ENCODE peak calls at places on chromosomes 5 and 9, in four cellular contexts. Q is cerebellar nuclear complex; C is NCI-H2171; B is activated CD4-positive, alpha-beta T cell treated with anti-CD3 and anti-CD28 coated beads for 24 hours. Z is an unnamed sample.

GRCh38 chr5:81971086-81971693 is 633 bp upstream of the ATG10 start:
- DNase-seq in B (no peak), Q (no peak), C (no peak), Z (no peak)

GRCh38 chr9:106953166-106953565 is 90.2 kb downstream of the ZNF462 start:
- DNase-seq in Q (no peak), B (no peak), C (no peak), Z (no peak)

GRCh38 chr5:139698461-139699146 is 50.5 kb downstream of the CXXC5 start:
- DNase-seq in C (no peak), Q (no peak), B (no peak), Z (peak)

GRCh38 chr5:95784514-95785302 is 37.8 kb downstream of the GLRX start:
- DNase-seq in Q (no peak), C (no peak), B (no peak), Z (no peak)

GRCh38 chr9:36870960-36871359 is 163.1 kb downstream of the PAX5 start:
- DNase-seq in C (peak), Q (no peak), B (no peak), Z (no peak)

GRCh38 chr9:107350443-107350842 is 67.4 kb downstream of the RAD23B start:
- DNase-seq in B (no peak), C (no peak), Q (no peak), Z (no peak)

GRCh38 chr5:53478411-53479044 is 1.9 kb upstream of the FST start:
- DNase-seq in C (peak), B (no peak), Q (no peak), Z (no peak)

GRCh38 chr5:85109616-85110015 is 724.9 kb upstream of the EDIL3 start:
- DNase-seq in C (no peak), B (no peak), Q (no peak), Z (no peak)

GRCh38 chr5:141855265-141856029 is 22.8 kb downstream of the PCDH1 start:
- DNase-seq in C (peak), B (no peak), Q (no peak), Z (no peak)

GRCh38 chr9:134662143-134662876 is 20.7 kb downstream of the COL5A1 start:
- DNase-seq in Q (no peak), B (no peak), C (peak), Z (peak)

GRCh38 chr5:179242676-179243075 is 102.6 kb downstream of the ADAMTS2 start:
- DNase-seq in Q (no peak), C (no peak), B (no peak), Z (no peak)

GRCh38 chr9:108083796-108084352 is 594.3 kb upstream of the KLF4 start:
- DNase-seq in C (no peak), Q (no peak), B (no peak), Z (no peak)

GRCh38 chr5:172407861-172408260 is 46.5 kb downstream of the SH3PXD2B start:
- DNase-seq in C (no peak), B (no peak), Q (no peak), Z (no peak)

GRCh38 chr5:180135128-180135955 is 63.8 kb upstream of the RNF130 start:
- DNase-seq in Q (no peak), B (no peak), C (no peak), Z (peak)

GRCh38 chr9:105912157-105912867 is 218.0 kb downstream of the TMEM38B start:
- DNase-seq in Q (no peak), C (no peak), B (no peak), Z (no peak)

GRCh38 chr9:137540536-137540935 is 9.7 kb downstream of the PNPLA7 start:
- DNase-seq in C (no peak), Q (no peak), B (no peak), Z (no peak)

GRCh38 chr5:138109463-138110265 is 25.8 kb downstream of the WNT8A start:
- DNase-seq in C (no peak), B (no peak), Q (no peak), Z (no peak)

GRCh38 chr9:97600531-97601227 is 32.5 kb downstream of the TSTD2 start:
- DNase-seq in B (no peak), Q (no peak), C (no peak), Z (no peak)

GRCh38 chr5:43627028-43627427 is 24.0 kb downstream of the NNT start:
- DNase-seq in C (peak), B (no peak), Q (no peak), Z (no peak)

GRCh38 chr9:110307191-110307590 is 30.5 kb downstream of the TXNDC8 start:
- DNase-seq in C (no peak), B (no peak), Q (no peak), Z (no peak)

GRCh38 chr9:100011062-100011681 is 87.6 kb downstream of the ERP44 start:
- DNase-seq in B (peak), C (no peak), Q (no peak), Z (no peak)

GRCh38 chr9:84349706-84350105 is 9.1 kb upstream of the SLC28A3 start:
- DNase-seq in B (no peak), C (no peak), Q (no peak), Z (no peak)

GRCh38 chr5:2129581-2130272 is 247.0 kb upstream of the IRX4 start:
- DNase-seq in Q (no peak), B (no peak), C (no peak), Z (no peak)

GRCh38 chr5:173572431-173573125 is 43.9 kb downstream of the BOD1 start:
- DNase-seq in B (no peak), Q (no peak), C (no peak), Z (no peak)

GRCh38 chr5:55903121-55903701 is 52.1 kb downstream of the IL31RA start:
- DNase-seq in Q (no peak), B (peak), C (no peak), Z (no peak)

GRCh38 chr5:126100767-126101166 is 322.4 kb upstream of the GRAMD2B start:
- DNase-seq in Q (peak), B (no peak), C (no peak), Z (no peak)

GRCh38 chr5:110086658-110087388 is 397.1 kb downstream of the MAN2A1 start:
- DNase-seq in Q (no peak), B (peak), C (no peak), Z (peak)